ENCODE peak calls at places on chromosomes 7 and 10, in five cellular contexts. One of them, this sample, is unnamed.

GRCh38 chr10:28375399-28376354 is 72.8 kb upstream of the MPP7 start:
- DNase-seq in upper lobe of right lung: no peak
- DNase-seq in IMR-90: peak; percentile 74
- DNase-seq in AG04449: peak; percentile 41
- DNase-seq in heart right ventricle: no peak
- DNase-seq in this sample: no peak

GRCh38 chr7:140596751-140597424 is 43.7 kb downstream of the DENND2A start:
- DNase-seq in upper lobe of right lung: no peak
- DNase-seq in IMR-90: peak; percentile 79
- DNase-seq in AG04449: no peak
- DNase-seq in heart right ventricle: no peak
- DNase-seq in this sample: no peak

GRCh38 chr10:126673565-126673964 is 3.1 kb upstream of the C10orf90 start:
- DNase-seq in upper lobe of right lung: no peak
- DNase-seq in IMR-90: no peak
- DNase-seq in AG04449: no peak
- DNase-seq in heart right ventricle: no peak
- DNase-seq in this sample: no peak

GRCh38 chr7:146076344-146076743 is 40.3 kb upstream of the CNTNAP2 start:
- DNase-seq in upper lobe of right lung: no peak
- DNase-seq in IMR-90: no peak
- DNase-seq in AG04449: no peak
- DNase-seq in heart right ventricle: no peak
- DNase-seq in this sample: no peak

GRCh38 chr7:120933475-120933874 is 17.1 kb upstream of the ING3 start:
- DNase-seq in upper lobe of right lung: no peak
- DNase-seq in IMR-90: no peak
- DNase-seq in AG04449: no peak
- DNase-seq in heart right ventricle: no peak
- DNase-seq in this sample: no peak

GRCh38 chr10:19411119-19411518 is 362.5 kb downstream of the MALRD1 start:
- DNase-seq in upper lobe of right lung: no peak
- DNase-seq in IMR-90: no peak
- DNase-seq in AG04449: no peak
- DNase-seq in heart right ventricle: no peak
- DNase-seq in this sample: no peak

GRCh38 chr7:129778770-129779601 is 167.5 kb downstream of the NRF1 start:
- DNase-seq in upper lobe of right lung: no peak
- DNase-seq in IMR-90: no peak
- DNase-seq in AG04449: no peak
- DNase-seq in heart right ventricle: no peak
- DNase-seq in this sample: no peak

GRCh38 chr10:86821600-86821999 is 65.2 kb downstream of the BMPR1A start:
- DNase-seq in upper lobe of right lung: no peak
- DNase-seq in IMR-90: peak; percentile 83
- DNase-seq in AG04449: no peak
- DNase-seq in heart right ventricle: no peak
- DNase-seq in this sample: no peak

GRCh38 chr7:141600607-141601006 is 49.4 kb downstream of the AGK start:
- DNase-seq in upper lobe of right lung: no peak
- DNase-seq in IMR-90: no peak
- DNase-seq in AG04449: no peak
- DNase-seq in heart right ventricle: no peak
- DNase-seq in this sample: no peak

GRCh38 chr7:77995717-77996116 is 197.1 kb downstream of the PHTF2 start:
- DNase-seq in upper lobe of right lung: no peak
- DNase-seq in IMR-90: peak; percentile 24
- DNase-seq in AG04449: no peak
- DNase-seq in heart right ventricle: no peak
- DNase-seq in this sample: no peak
- TF ChIP-seq CTCF in upper lobe of right lung: no peak
- TF ChIP-seq CTCF in IMR-90: peak; percentile 3
- TF ChIP-seq CTCF in AG04449: no peak
- TF ChIP-seq CTCF in heart right ventricle: no peak
- TF ChIP-seq CTCF in this sample: no peak

GRCh38 chr7:55085511-55086412 is 66.9 kb downstream of the EGFR start:
- DNase-seq in upper lobe of right lung: no peak
- DNase-seq in IMR-90: no peak
- DNase-seq in AG04449: no peak
- DNase-seq in heart right ventricle: no peak
- DNase-seq in this sample: no peak

GRCh38 chr7:55083206-55083605 is 64.4 kb downstream of the EGFR start:
- DNase-seq in upper lobe of right lung: no peak
- DNase-seq in IMR-90: peak; percentile 70
- DNase-seq in AG04449: no peak
- DNase-seq in heart right ventricle: no peak
- DNase-seq in this sample: no peak

GRCh38 chr7:55084307-55084706 is 65.5 kb downstream of the EGFR start:
- DNase-seq in upper lobe of right lung: no peak
- DNase-seq in IMR-90: no peak
- DNase-seq in AG04449: no peak
- DNase-seq in heart right ventricle: no peak
- DNase-seq in this sample: no peak

GRCh38 chr7:55087521-55087961 is 68.7 kb downstream of the EGFR start:
- DNase-seq in upper lobe of right lung: no peak
- DNase-seq in IMR-90: no peak
- DNase-seq in AG04449: no peak
- DNase-seq in heart right ventricle: no peak
- DNase-seq in this sample: no peak

DNA sequence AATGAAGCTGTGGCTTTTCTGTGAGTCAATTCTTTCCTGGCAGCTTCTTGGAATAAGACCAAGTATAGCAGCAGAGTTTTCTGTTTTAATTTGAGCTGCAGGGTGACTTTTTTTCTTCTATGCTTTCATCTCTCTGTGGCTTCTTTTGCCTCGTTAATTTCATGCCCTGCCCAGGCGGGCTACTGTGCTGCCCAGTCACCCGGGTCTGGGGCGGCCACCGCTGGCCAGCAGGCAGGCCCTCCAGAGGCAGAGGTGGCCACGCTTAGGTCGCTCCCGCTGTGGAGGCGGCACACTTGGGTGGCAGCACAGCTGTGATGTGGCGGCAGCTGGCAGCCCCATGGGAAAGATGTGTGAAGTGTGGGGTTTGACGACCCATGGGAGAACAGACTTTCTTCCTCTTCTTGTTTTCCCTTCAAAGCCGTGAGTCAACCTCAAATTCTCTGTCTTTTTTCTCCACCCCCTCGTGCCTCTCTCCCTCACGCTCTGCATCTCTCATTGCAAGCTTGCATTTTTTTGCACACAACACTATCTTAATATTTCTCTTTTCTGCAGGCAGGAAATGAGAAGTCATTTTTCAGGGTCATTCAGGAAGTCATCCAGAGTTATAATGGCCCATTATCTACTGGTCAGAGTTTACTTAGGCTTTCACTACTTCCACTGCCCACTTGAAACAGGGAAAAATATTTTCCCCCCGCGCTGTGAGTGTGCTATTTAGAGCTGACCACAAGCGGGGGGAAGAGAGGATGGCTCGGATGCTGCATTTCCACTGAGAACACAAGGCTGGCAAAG is 67.8 kb downstream of the EGFR start:
- DNase-seq in upper lobe of right lung: peak; percentile 69
- DNase-seq in IMR-90: peak; percentile 90
- DNase-seq in AG04449: peak; percentile 40
- DNase-seq in heart right ventricle: no peak
- DNase-seq in this sample: no peak
- TF ChIP-seq CTCF in upper lobe of right lung: no peak
- TF ChIP-seq CTCF in IMR-90: peak; percentile 4
- TF ChIP-seq CTCF in AG04449: no peak
- TF ChIP-seq CTCF in heart right ventricle: no peak
- TF ChIP-seq CTCF in this sample: no peak

GRCh38 chr10:7303067-7303629 is 107.7 kb downstream of the SFMBT2 start:
- DNase-seq in upper lobe of right lung: no peak
- DNase-seq in IMR-90: no peak
- DNase-seq in AG04449: no peak
- DNase-seq in heart right ventricle: no peak
- DNase-seq in this sample: no peak

GRCh38 chr10:7302393-7303054 is 108.3 kb downstream of the SFMBT2 start:
- DNase-seq in upper lobe of right lung: no peak
- DNase-seq in IMR-90: peak; percentile 2
- DNase-seq in AG04449: no peak
- DNase-seq in heart right ventricle: no peak
- DNase-seq in this sample: no peak

GRCh38 chr10:7298495-7298894 is 112.3 kb downstream of the SFMBT2 start:
- DNase-seq in upper lobe of right lung: no peak
- DNase-seq in IMR-90: no peak
- DNase-seq in AG04449: no peak
- DNase-seq in heart right ventricle: no peak
- DNase-seq in this sample: no peak

GRCh38 chr10:7300327-7300726 is 110.5 kb downstream of the SFMBT2 start:
- DNase-seq in upper lobe of right lung: no peak
- DNase-seq in IMR-90: peak; percentile 37
- DNase-seq in AG04449: no peak
- DNase-seq in heart right ventricle: no peak
- DNase-seq in this sample: no peak

GRCh38 chr10:7301039-7301768 is 109.6 kb downstream of the SFMBT2 start:
- DNase-seq in upper lobe of right lung: no peak
- DNase-seq in IMR-90: no peak
- DNase-seq in AG04449: no peak
- DNase-seq in heart right ventricle: no peak
- DNase-seq in this sample: no peak
- TF ChIP-seq CTCF in upper lobe of right lung: peak; percentile 15
- TF ChIP-seq CTCF in IMR-90: no peak
- TF ChIP-seq CTCF in AG04449: no peak
- TF ChIP-seq CTCF in heart right ventricle: no peak
- TF ChIP-seq CTCF in this sample: no peak

DNA sequence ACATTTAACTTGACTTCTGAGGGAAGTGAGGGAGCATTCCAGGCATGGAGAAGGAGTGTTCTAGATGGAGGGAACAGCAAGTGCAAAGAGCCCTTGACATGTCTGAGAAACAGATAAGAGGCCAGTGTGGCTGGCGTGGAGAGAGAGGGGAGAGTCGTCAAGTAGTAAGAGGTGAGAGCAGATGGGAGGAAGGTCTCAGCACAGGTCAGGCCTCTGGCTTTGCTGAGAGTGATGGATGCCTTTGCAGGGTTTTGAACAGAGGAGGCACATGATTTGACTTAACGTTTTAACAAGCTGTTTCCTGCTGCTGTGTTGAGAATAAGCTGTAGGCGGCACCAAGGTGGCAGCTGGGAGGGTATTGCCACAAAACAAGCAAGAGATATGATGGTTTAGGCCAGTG is 97.2 kb downstream of the KAT6B start:
- DNase-seq in upper lobe of right lung: peak; percentile 67
- DNase-seq in IMR-90: no peak
- DNase-seq in AG04449: no peak
- DNase-seq in heart right ventricle: no peak
- DNase-seq in this sample: no peak
- TF ChIP-seq CTCF in upper lobe of right lung: no peak
- TF ChIP-seq CTCF in IMR-90: no peak
- TF ChIP-seq CTCF in AG04449: no peak
- TF ChIP-seq CTCF in heart right ventricle: no peak
- TF ChIP-seq CTCF in this sample: no peak

GRCh38 chr10:13356392-13356791 is 8.3 kb upstream of the SEPHS1 start:
- DNase-seq in upper lobe of right lung: no peak
- DNase-seq in IMR-90: no peak
- DNase-seq in AG04449: no peak
- DNase-seq in heart right ventricle: no peak
- DNase-seq in this sample: no peak
- TF ChIP-seq CTCF in upper lobe of right lung: no peak
- TF ChIP-seq CTCF in IMR-90: no peak
- TF ChIP-seq CTCF in AG04449: no peak
- TF ChIP-seq CTCF in heart right ventricle: no peak
- TF ChIP-seq CTCF in this sample: no peak

DNA sequence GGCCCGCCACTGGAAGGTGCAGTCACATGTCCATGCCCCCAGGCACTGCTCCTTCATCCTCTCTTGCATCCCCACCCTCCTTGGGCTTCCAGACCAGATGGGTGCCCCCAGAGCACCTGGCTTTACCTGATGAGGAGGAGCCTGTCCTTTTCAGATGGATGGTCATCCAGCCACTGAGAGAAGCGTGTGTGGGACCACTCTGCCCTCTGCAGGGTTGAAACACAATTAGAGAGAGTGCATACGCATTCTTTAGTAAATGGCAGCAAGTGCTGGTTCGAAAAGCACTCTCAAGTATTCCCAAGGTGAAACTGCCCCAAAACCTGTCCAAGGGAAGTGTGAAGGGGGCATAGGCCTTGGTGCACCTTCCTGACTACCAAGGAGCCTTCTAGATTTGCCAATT is 41.6 kb downstream of the HBP1 start:
- DNase-seq in upper lobe of right lung: no peak
- DNase-seq in IMR-90: no peak
- DNase-seq in AG04449: no peak
- DNase-seq in heart right ventricle: no peak
- DNase-seq in this sample: no peak
- TF ChIP-seq CTCF in upper lobe of right lung: no peak
- TF ChIP-seq CTCF in IMR-90: no peak
- TF ChIP-seq CTCF in AG04449: no peak
- TF ChIP-seq CTCF in heart right ventricle: no peak
- TF ChIP-seq CTCF in this sample: no peak

GRCh38 chr10:130333185-130333584 is 197.0 kb downstream of the GLRX3 start:
- DNase-seq in upper lobe of right lung: no peak
- DNase-seq in IMR-90: no peak
- DNase-seq in AG04449: no peak
- DNase-seq in heart right ventricle: no peak
- DNase-seq in this sample: no peak
- TF ChIP-seq CTCF in upper lobe of right lung: no peak
- TF ChIP-seq CTCF in IMR-90: no peak
- TF ChIP-seq CTCF in AG04449: no peak
- TF ChIP-seq CTCF in heart right ventricle: no peak
- TF ChIP-seq CTCF in this sample: no peak

DNA sequence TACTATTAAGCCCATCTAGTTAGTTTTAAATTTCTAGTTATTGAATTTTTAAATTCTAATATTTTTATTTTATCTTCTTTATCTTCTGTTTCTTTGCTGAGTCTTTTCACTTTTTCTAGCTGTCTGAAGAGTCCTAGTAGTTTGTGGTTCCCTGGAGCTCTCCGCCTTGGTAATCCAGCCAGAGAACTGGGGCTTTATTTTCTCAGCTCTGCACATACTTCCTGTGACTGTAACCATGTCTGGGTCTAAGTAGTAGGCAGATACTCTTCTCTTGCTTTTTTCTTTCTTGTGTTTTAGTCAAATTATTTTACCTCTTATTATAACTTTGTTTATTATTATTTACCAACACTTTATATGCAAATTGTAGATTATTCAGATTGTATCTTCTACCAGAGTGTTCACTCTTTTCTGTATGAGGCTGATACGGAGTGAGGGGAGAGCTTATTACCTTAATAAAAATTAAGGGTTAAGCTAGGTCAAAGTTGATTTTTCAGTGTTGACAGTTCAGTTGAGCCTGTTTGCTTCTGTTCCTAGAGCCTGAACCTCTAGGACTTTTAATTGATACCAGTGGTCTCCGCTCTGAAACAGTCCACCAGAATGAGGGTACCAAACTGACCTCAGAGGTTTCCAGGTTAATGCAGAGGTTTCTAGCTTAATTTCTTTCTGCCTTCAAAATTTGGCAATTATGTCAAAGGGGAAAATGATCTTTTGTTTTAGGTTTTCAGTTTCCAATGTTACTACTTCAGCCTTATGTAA is 155.4 kb downstream of the ADK start:
- DNase-seq in upper lobe of right lung: no peak
- DNase-seq in IMR-90: no peak
- DNase-seq in AG04449: no peak
- DNase-seq in heart right ventricle: no peak
- DNase-seq in this sample: no peak
- TF ChIP-seq CTCF in upper lobe of right lung: no peak
- TF ChIP-seq CTCF in IMR-90: no peak
- TF ChIP-seq CTCF in AG04449: no peak
- TF ChIP-seq CTCF in heart right ventricle: no peak
- TF ChIP-seq CTCF in this sample: no peak

This sample was measured in CD14-positive monocyte.